ENCODE peak calls at places on chromosomes 4 and X, in five cellular contexts. One of them, this sample, is unnamed.

GRCh38 chrX:153494061-153494460 is 719 bp upstream of the BGN start:
- DNase-seq in HFF-Myc: no peak
- DNase-seq in GM10248: no peak
- DNase-seq in GM23338: no peak
- DNase-seq in Panc1: no peak
- DNase-seq in this sample: no peak

GRCh38 chrX:107573016-107573415 is 55.3 kb upstream of the PRPS1 start:
- DNase-seq in GM23338: no peak
- DNase-seq in GM10248: no peak
- DNase-seq in Panc1: no peak
- DNase-seq in HFF-Myc: no peak
- DNase-seq in this sample: no peak

GRCh38 chr4:74056858-74057562 is 18.5 kb upstream of the CXCL3 start:
- DNase-seq in GM23338: no peak
- DNase-seq in Panc1: no peak
- DNase-seq in HFF-Myc: no peak
- DNase-seq in GM10248: no peak
- DNase-seq in this sample: peak; percentile 79

GRCh38 chr4:15438939-15439524 is 11.2 kb downstream of the C1QTNF7 start:
- DNase-seq in GM23338: no peak
- DNase-seq in Panc1: no peak
- DNase-seq in GM10248: no peak
- DNase-seq in HFF-Myc: peak; percentile 10
- DNase-seq in this sample: peak; percentile 19

GRCh38 chrX:9912341-9912740 is 54.8 kb upstream of the CLDN34 start:
- DNase-seq in GM10248: no peak
- DNase-seq in HFF-Myc: no peak
- DNase-seq in GM23338: peak; percentile 51
- DNase-seq in Panc1: no peak
- DNase-seq in this sample: no peak

GRCh38 chr4:24655971-24656370 is 71.6 kb upstream of the DHX15 start:
- DNase-seq in GM23338: peak; percentile 57
- DNase-seq in GM10248: no peak
- DNase-seq in Panc1: no peak
- DNase-seq in HFF-Myc: no peak
- DNase-seq in this sample: no peak

GRCh38 chrX:38368774-38369173 is 16.4 kb downstream of the OTC start:
- DNase-seq in HFF-Myc: no peak
- DNase-seq in GM10248: no peak
- DNase-seq in Panc1: no peak
- DNase-seq in GM23338: no peak
- DNase-seq in this sample: no peak

GRCh38 chr4:124980276-124980752 is 267.8 kb upstream of the ANKRD50 start:
- DNase-seq in GM10248: no peak
- DNase-seq in Panc1: no peak
- DNase-seq in GM23338: no peak
- DNase-seq in HFF-Myc: no peak
- DNase-seq in this sample: peak; percentile 80

GRCh38 chrX:129654652-129655546 is at the start of gene APLN:
- DNase-seq in GM10248: no peak
- DNase-seq in HFF-Myc: no peak
- DNase-seq in GM23338: peak; percentile 56
- DNase-seq in Panc1: no peak
- DNase-seq in this sample: no peak

GRCh38 chr4:26088433-26088928 is 174.5 kb downstream of the SMIM20 start:
- DNase-seq in GM10248: peak; percentile 23
- DNase-seq in HFF-Myc: no peak
- DNase-seq in Panc1: no peak
- DNase-seq in GM23338: no peak
- DNase-seq in this sample: peak; percentile 79

GRCh38 chrX:2848806-2849420 is 20.2 kb downstream of the GYG2 start:
- DNase-seq in GM23338: peak; percentile 11
- DNase-seq in HFF-Myc: no peak
- DNase-seq in Panc1: no peak
- DNase-seq in GM10248: no peak
- DNase-seq in this sample: no peak

GRCh38 chr4:94732358-94732698 is 25.4 kb upstream of the BMPR1B start:
- DNase-seq in HFF-Myc: no peak
- DNase-seq in GM23338: no peak
- DNase-seq in GM10248: no peak
- DNase-seq in Panc1: no peak
- DNase-seq in this sample: no peak

GRCh38 chr4:119693127-119693526 is 64.5 kb upstream of the PDE5A start:
- DNase-seq in HFF-Myc: no peak
- DNase-seq in GM10248: no peak
- DNase-seq in Panc1: no peak
- DNase-seq in GM23338: no peak
- DNase-seq in this sample: no peak

GRCh38 chr4:51943221-51943620 is 76.9 kb downstream of the LRRC66 start:
- DNase-seq in HFF-Myc: no peak
- DNase-seq in GM23338: no peak
- DNase-seq in Panc1: no peak
- DNase-seq in GM10248: no peak
- DNase-seq in this sample: no peak

GRCh38 chrX:106751407-106751806 is 24.9 kb downstream of the RNF128 start:
- DNase-seq in HFF-Myc: no peak
- DNase-seq in GM23338: no peak
- DNase-seq in Panc1: no peak
- DNase-seq in GM10248: no peak
- DNase-seq in this sample: no peak

GRCh38 chr4:80424225-80424581 is 88.7 kb downstream of the CFAP299 start:
- DNase-seq in GM10248: no peak
- DNase-seq in Panc1: no peak
- DNase-seq in HFF-Myc: no peak
- DNase-seq in GM23338: no peak
- DNase-seq in this sample: no peak

GRCh38 chr4:184320630-184321029 is 103.0 kb upstream of the ENPP6 start:
- DNase-seq in GM10248: no peak
- DNase-seq in GM23338: no peak
- DNase-seq in Panc1: no peak
- DNase-seq in HFF-Myc: no peak
- DNase-seq in this sample: no peak

GRCh38 chrX:10529344-10529743 is 91.0 kb downstream of the MID1 start:
- DNase-seq in GM10248: no peak
- DNase-seq in HFF-Myc: no peak
- DNase-seq in GM23338: no peak
- DNase-seq in Panc1: no peak
- DNase-seq in this sample: no peak

GRCh38 chr4:93080316-93080715 is 748.2 kb upstream of the ATOH1 start:
- DNase-seq in GM10248: no peak
- DNase-seq in Panc1: no peak
- DNase-seq in GM23338: no peak
- DNase-seq in HFF-Myc: no peak
- DNase-seq in this sample: no peak

GRCh38 chr4:57162499-57163019 is 52.4 kb upstream of the IGFBP7 start:
- DNase-seq in Panc1: no peak
- DNase-seq in HFF-Myc: no peak
- DNase-seq in GM23338: no peak
- DNase-seq in GM10248: no peak
- DNase-seq in this sample: no peak

GRCh38 chrX:17747692-17748091 is 10.4 kb downstream of the SCML1 start:
- DNase-seq in Panc1: no peak
- DNase-seq in GM10248: no peak
- DNase-seq in HFF-Myc: no peak
- DNase-seq in GM23338: no peak
- DNase-seq in this sample: no peak

GRCh38 chr4:154254999-154255398 is 236.6 kb downstream of the DCHS2 start:
- DNase-seq in HFF-Myc: no peak
- DNase-seq in Panc1: no peak
- DNase-seq in GM23338: peak; percentile 50
- DNase-seq in GM10248: no peak
- DNase-seq in this sample: no peak

GRCh38 chrX:69031181-69031580 is 134.1 kb downstream of the PJA1 start:
- DNase-seq in GM10248: no peak
- DNase-seq in HFF-Myc: no peak
- DNase-seq in Panc1: no peak
- DNase-seq in GM23338: peak; percentile 40
- DNase-seq in this sample: no peak

GRCh38 chrX:123807825-123808416 is 51.9 kb upstream of the XIAP start:
- DNase-seq in Panc1: no peak
- DNase-seq in GM23338: no peak
- DNase-seq in GM10248: no peak
- DNase-seq in HFF-Myc: no peak
- DNase-seq in this sample: peak; percentile 38

GRCh38 chr4:87490664-87491369 is 38.4 kb downstream of the SPARCL1 start:
- DNase-seq in GM23338: no peak
- DNase-seq in Panc1: no peak
- DNase-seq in GM10248: no peak
- DNase-seq in HFF-Myc: no peak
- DNase-seq in this sample: no peak

GRCh38 chrX:147911192-147912022 is at the start of gene FMR1:
- DNase-seq in HFF-Myc: peak; percentile 52
- DNase-seq in GM23338: peak; percentile 91
- DNase-seq in GM10248: peak; percentile 94
- DNase-seq in Panc1: peak; percentile 74
- DNase-seq in this sample: peak; percentile 80

GRCh38 chr4:176187610-176188009 is 7.8 kb downstream of the SPATA4 start:
- DNase-seq in GM23338: no peak
- DNase-seq in GM10248: no peak
- DNase-seq in HFF-Myc: no peak
- DNase-seq in Panc1: no peak
- DNase-seq in this sample: peak; percentile 46

GRCh38 chrX:9566150-9566621 is 101.3 kb downstream of the TBL1X start:
- DNase-seq in GM10248: no peak
- DNase-seq in HFF-Myc: peak; percentile 58
- DNase-seq in GM23338: no peak
- DNase-seq in Panc1: no peak
- DNase-seq in this sample: peak; percentile 76

GRCh38 chr4:162274354-162274753 is 110.6 kb upstream of the FSTL5 start:
- DNase-seq in GM23338: no peak
- DNase-seq in HFF-Myc: no peak
- DNase-seq in GM10248: peak; percentile 4
- DNase-seq in Panc1: no peak
- DNase-seq in this sample: no peak

GRCh38 chrX:29487214-29487613 is 728.1 kb upstream of the MAGEB2 start:
- DNase-seq in GM23338: no peak
- DNase-seq in GM10248: no peak
- DNase-seq in Panc1: no peak
- DNase-seq in HFF-Myc: no peak
- DNase-seq in this sample: no peak

GRCh38 chrX:1165535-1166196 is 46.8 kb downstream of the CRLF2 start:
- DNase-seq in GM23338: no peak
- DNase-seq in Panc1: no peak
- DNase-seq in GM10248: no peak
- DNase-seq in HFF-Myc: no peak
- DNase-seq in this sample: peak; percentile 8

GRCh38 chrX:100928660-100929613 is at the start of gene XKRX:
- DNase-seq in GM23338: peak; percentile 82
- DNase-seq in Panc1: peak; percentile 8
- DNase-seq in GM10248: peak; percentile 40
- DNase-seq in HFF-Myc: no peak
- DNase-seq in this sample: no peak

GRCh38 chrX:34063616-34064015 is 68.5 kb downstream of the FAM47A start:
- DNase-seq in GM10248: no peak
- DNase-seq in GM23338: no peak
- DNase-seq in HFF-Myc: no peak
- DNase-seq in Panc1: no peak
- DNase-seq in this sample: no peak

GRCh38 chr4:71602271-71602890 is 181.5 kb downstream of the GC start:
- DNase-seq in GM10248: no peak
- DNase-seq in Panc1: no peak
- DNase-seq in HFF-Myc: no peak
- DNase-seq in GM23338: no peak
- DNase-seq in this sample: peak; percentile 2

GRCh38 chrX:44042124-44042523 is 68.9 kb upstream of the NDP start:
- DNase-seq in GM23338: no peak
- DNase-seq in GM10248: no peak
- DNase-seq in Panc1: no peak
- DNase-seq in HFF-Myc: no peak
- DNase-seq in this sample: no peak

GRCh38 chr4:98653890-98654867 is 4.2 kb downstream of the TSPAN5 start:
- DNase-seq in Panc1: no peak
- DNase-seq in HFF-Myc: peak; percentile 97
- DNase-seq in GM10248: no peak
- DNase-seq in GM23338: no peak
- DNase-seq in this sample: peak; percentile 90

DNA sequence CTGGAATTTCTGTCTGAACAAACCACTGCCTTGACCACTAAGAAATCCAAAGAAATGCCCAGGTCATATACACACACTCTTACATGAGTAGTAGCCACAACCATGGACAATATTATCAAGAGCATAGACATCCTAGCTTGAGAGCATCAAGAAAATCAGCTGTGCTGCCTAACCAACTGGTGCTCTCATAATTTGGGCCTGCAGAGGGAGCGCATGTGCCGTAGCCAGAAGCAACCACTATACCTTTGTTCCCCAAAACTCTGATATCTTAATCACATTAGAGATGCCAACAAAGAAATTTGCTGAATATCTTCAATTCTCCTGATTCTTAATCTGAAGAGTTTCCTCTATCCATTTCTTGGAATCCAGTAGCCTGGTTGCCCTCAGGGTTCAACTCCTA is 163.6 kb downstream of the ZNF674 start:
- DNase-seq in GM23338: peak; percentile 62
- DNase-seq in HFF-Myc: no peak
- DNase-seq in Panc1: no peak
- DNase-seq in GM10248: no peak
- DNase-seq in this sample: peak; percentile 2
- TF ChIP-seq CTCF in GM23338: peak; percentile 69
- TF ChIP-seq CTCF in HFF-Myc: peak; percentile 20
- TF ChIP-seq CTCF in Panc1: peak; percentile 75
- TF ChIP-seq CTCF in GM10248: peak; percentile 33
- TF ChIP-seq CTCF in this sample: peak; percentile 61

GRCh38 chrX:120517936-120518335 is 42.8 kb downstream of the CUL4B start:
- DNase-seq in HFF-Myc: no peak
- DNase-seq in Panc1: no peak
- DNase-seq in GM23338: no peak
- DNase-seq in GM10248: no peak
- DNase-seq in this sample: peak; percentile 57

GRCh38 chrX:120522820-120523219 is 37.9 kb downstream of the CUL4B start:
- DNase-seq in Panc1: no peak
- DNase-seq in HFF-Myc: no peak
- DNase-seq in GM10248: no peak
- DNase-seq in GM23338: no peak
- DNase-seq in this sample: no peak
- TF ChIP-seq CTCF in Panc1: peak; percentile 6
- TF ChIP-seq CTCF in HFF-Myc: no peak
- TF ChIP-seq CTCF in GM10248: no peak
- TF ChIP-seq CTCF in GM23338: no peak
- TF ChIP-seq CTCF in this sample: no peak

GRCh38 chr4:13821522-13821921 is 194.0 kb upstream of the BOD1L1 start:
- DNase-seq in Panc1: no peak
- DNase-seq in HFF-Myc: no peak
- DNase-seq in GM10248: no peak
- DNase-seq in GM23338: peak; percentile 67
- DNase-seq in this sample: no peak
- TF ChIP-seq CTCF in Panc1: no peak
- TF ChIP-seq CTCF in HFF-Myc: peak; percentile 16
- TF ChIP-seq CTCF in GM10248: no peak
- TF ChIP-seq CTCF in GM23338: peak; percentile 77
- TF ChIP-seq CTCF in this sample: peak; percentile 17

DNA sequence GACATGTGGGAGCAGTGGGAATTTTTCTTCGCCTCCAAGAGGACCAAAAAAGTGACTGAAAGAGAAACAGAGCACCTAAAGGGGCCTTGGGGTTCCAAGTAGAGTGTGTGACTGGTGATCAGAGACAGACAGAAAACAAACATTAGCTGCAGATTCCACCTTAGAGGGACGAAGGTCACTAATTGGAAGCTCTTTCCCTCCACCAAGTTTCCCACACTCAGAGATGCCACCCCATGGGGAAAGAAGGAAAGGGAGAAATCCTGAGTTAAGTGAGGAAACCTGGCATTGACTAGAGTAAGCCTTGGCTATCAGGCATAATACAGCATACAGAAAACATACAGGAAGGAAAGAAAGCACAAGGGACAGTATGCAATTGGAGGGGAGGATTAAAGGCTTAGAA is 90.9 kb downstream of the HNRNPD start:
- DNase-seq in Panc1: no peak
- DNase-seq in GM10248: no peak
- DNase-seq in HFF-Myc: no peak
- DNase-seq in GM23338: peak; percentile 16
- DNase-seq in this sample: no peak
- TF ChIP-seq CTCF in Panc1: no peak
- TF ChIP-seq CTCF in GM10248: no peak
- TF ChIP-seq CTCF in HFF-Myc: no peak
- TF ChIP-seq CTCF in GM23338: peak; percentile 29
- TF ChIP-seq CTCF in this sample: no peak

This sample was measured in HFFc6.